ENCODE peak calls at places on chromosomes 7 and 10, in ten cellular contexts. T, K, D, L, I, A, C, O, X and N are unnamed samples.

GRCh38 chr7:120979765-120980499 is 8.6 kb upstream of the CPED1 start:
- DNase-seq in T (no peak), K (no peak), D (no peak), L (no peak), I (no peak), A (no peak), C (no peak), O (no peak), X (peak; percentile 25), N (no peak)

GRCh38 chr7:136956232-136956631 is 87.8 kb downstream of the CHRM2 start:
- DNase-seq in T (no peak), K (no peak), D (no peak), L (no peak), I (no peak), A (peak; percentile 87), C (no peak), O (no peak), X (peak; percentile 53), N (peak; percentile 72)

GRCh38 chr7:99693427-99694200 is 13.8 kb upstream of the CYP3A5 start:
- DNase-seq in T (no peak), K (no peak), D (no peak), L (peak; percentile 6), I (no peak), A (no peak), C (no peak), O (peak; percentile 6), X (no peak), N (no peak)

GRCh38 chr10:88232029-88232895 is 350.9 kb downstream of the RNLS start:
- DNase-seq in T (no peak), K (no peak), D (peak; percentile 72), L (no peak), I (no peak), A (no peak), C (no peak), O (no peak), X (peak; percentile 94), N (peak; percentile 80)

GRCh38 chr7:97003262-97004236 is 1.8 kb upstream of the DLX6 start:
- DNase-seq in T (no peak), K (no peak), D (no peak), L (no peak), I (no peak), A (no peak), C (no peak), O (no peak), X (no peak), N (no peak)

GRCh38 chr7:1289681-1290261 is 57.1 kb downstream of the UNCX start:
- DNase-seq in T (no peak), K (no peak), D (no peak), L (no peak), I (no peak), A (no peak), C (no peak), O (no peak), X (no peak), N (no peak)

GRCh38 chr7:36186841-36187240 is 33.8 kb downstream of the EEPD1 start:
- DNase-seq in T (no peak), K (no peak), D (no peak), L (no peak), I (no peak), A (no peak), C (no peak), O (no peak), X (no peak), N (no peak)

GRCh38 chr10:28020993-28021982 is 22.4 kb upstream of the ODAD2 start:
- DNase-seq in T (no peak), K (no peak), D (no peak), L (no peak), I (no peak), A (no peak), C (no peak), O (no peak), X (no peak), N (no peak)

GRCh38 chr10:46106410-46107255 is 60.6 kb upstream of the MSMB start:
- DNase-seq in T (no peak), K (peak; percentile 36), D (no peak), L (peak; percentile 30), I (peak; percentile 9), A (peak; percentile 82), C (peak; percentile 61), O (peak; percentile 64), X (peak; percentile 77), N (peak; percentile 29)

GRCh38 chr7:5532520-5533335 is 109.1 kb upstream of the TNRC18 start:
- DNase-seq in T (no peak), K (no peak), D (peak; percentile 59), L (peak; percentile 56), I (no peak), A (no peak), C (no peak), O (peak; percentile 74), X (no peak), N (no peak)

GRCh38 chr7:121676168-121676567 is 196.8 kb upstream of the PTPRZ1 start:
- DNase-seq in T (no peak), K (no peak), D (no peak), L (no peak), I (no peak), A (no peak), C (no peak), O (no peak), X (no peak), N (no peak)

GRCh38 chr7:145269418-145270161 is 433.7 kb upstream of the TPK1 start:
- DNase-seq in T (no peak), K (no peak), D (no peak), L (no peak), I (no peak), A (no peak), C (no peak), O (no peak), X (no peak), N (no peak)

GRCh38 chr7:54712777-54713176 is 46.2 kb downstream of the SEC61G start:
- DNase-seq in T (no peak), K (no peak), D (no peak), L (no peak), I (no peak), A (no peak), C (no peak), O (no peak), X (no peak), N (no peak)

GRCh38 chr10:78523453-78523852 is 489.8 kb downstream of the RPS24 start:
- DNase-seq in T (no peak), K (no peak), D (no peak), L (no peak), I (no peak), A (no peak), C (no peak), O (no peak), X (no peak), N (no peak)

GRCh38 chr7:22909958-22910357 is 87.3 kb upstream of the TOMM7 start:
- DNase-seq in T (no peak), K (no peak), D (no peak), L (no peak), I (no peak), A (no peak), C (no peak), O (no peak), X (no peak), N (no peak)

GRCh38 chr7:1709900-1710299 is 39.8 kb downstream of the ELFN1 start:
- DNase-seq in T (no peak), K (no peak), D (no peak), L (no peak), I (no peak), A (no peak), C (no peak), O (no peak), X (no peak), N (no peak)

GRCh38 chr7:150875791-150876190 is 23.5 kb downstream of the AOC1 start:
- DNase-seq in T (no peak), K (no peak), D (no peak), L (no peak), I (no peak), A (no peak), C (no peak), O (no peak), X (no peak), N (no peak)

GRCh38 chr7:19051767-19052375 is 65.6 kb downstream of the TWIST1 start:
- DNase-seq in T (no peak), K (peak; percentile 23), D (no peak), L (no peak), I (no peak), A (no peak), C (no peak), O (peak; percentile 40), X (peak; percentile 54), N (peak; percentile 58)

GRCh38 chr10:100100651-100101525 is 19.2 kb upstream of the CPN1 start:
- DNase-seq in T (no peak), K (peak; percentile 21), D (no peak), L (no peak), I (no peak), A (no peak), C (no peak), O (no peak), X (peak; percentile 30), N (peak; percentile 52)

GRCh38 chr10:91022924-91023707 is 102.2 kb upstream of the ANKRD1 start:
- DNase-seq in T (no peak), K (no peak), D (no peak), L (no peak), I (no peak), A (no peak), C (peak; percentile 71), O (no peak), X (peak; percentile 62), N (peak; percentile 48)

GRCh38 chr7:155309021-155309338 is 11.3 kb downstream of the INSIG1 start:
- DNase-seq in T (no peak), K (no peak), D (no peak), L (no peak), I (no peak), A (no peak), C (no peak), O (no peak), X (no peak), N (no peak)

GRCh38 chr7:8157296-8157695 is 104.7 kb downstream of the ICA1 start:
- DNase-seq in T (no peak), K (no peak), D (no peak), L (no peak), I (no peak), A (no peak), C (no peak), O (no peak), X (no peak), N (no peak)

GRCh38 chr10:28467615-28468014 is 65.3 kb upstream of the WAC start:
- DNase-seq in T (no peak), K (no peak), D (no peak), L (no peak), I (no peak), A (no peak), C (no peak), O (no peak), X (no peak), N (no peak)